ENCODE peak calls at places on chromosome 21, in seven cellular contexts. X, T, I, Q, B, J and G are unnamed samples.

GRCh38 chr21:15330872-15331271 is 266.1 kb upstream of the NRIP1 start:
- DNase-seq in X (no peak), T (no peak), I (no peak), Q (no peak), B (no peak), J (no peak), G (no peak)

GRCh38 chr21:14880922-14881321 is 183.9 kb downstream of the NRIP1 start:
- DNase-seq in X (no peak), T (no peak), I (no peak), Q (no peak), B (no peak), J (no peak), G (no peak)

GRCh38 chr21:26840206-26840605 is 5.0 kb downstream of the ADAMTS1 start:
- DNase-seq in X (no peak), T (no peak), I (peak; percentile 23), Q (no peak), B (no peak), J (peak; percentile 13), G (no peak)

GRCh38 chr21:33041981-33042380 is 16.2 kb downstream of the OLIG2 start:
- DNase-seq in X (no peak), T (no peak), I (no peak), Q (no peak), B (no peak), J (no peak), G (no peak)

GRCh38 chr21:42125571-42126544 is 54.7 kb downstream of the UMODL1 start:
- DNase-seq in X (no peak), T (no peak), I (no peak), Q (peak; percentile 54), B (no peak), J (no peak), G (no peak)

GRCh38 chr21:31132574-31133242 is 94.4 kb upstream of the KRTAP19-8 start:
- DNase-seq in X (no peak), T (no peak), I (peak; percentile 71), Q (no peak), B (no peak), J (no peak), G (no peak)

GRCh38 chr21:36478941-36479340 is 981 bp downstream of the CLDN14 start:
- DNase-seq in X (no peak), T (no peak), I (no peak), Q (peak; percentile 53), B (no peak), J (no peak), G (no peak)

GRCh38 chr21:17732306-17732705 is 86.8 kb downstream of the C21orf91 start:
- DNase-seq in X (no peak), T (no peak), I (no peak), Q (no peak), B (peak; percentile 65), J (no peak), G (no peak)

GRCh38 chr21:44742418-44743153 is 31.2 kb upstream of the TSPEAR start:
- DNase-seq in X (no peak), T (no peak), I (no peak), Q (no peak), B (peak; percentile 65), J (no peak), G (no peak)

GRCh38 chr21:22898061-22898460 is 1899.9 kb downstream of the NCAM2 start:
- DNase-seq in X (no peak), T (no peak), I (no peak), Q (no peak), B (no peak), J (no peak), G (no peak)

GRCh38 chr21:40952551-40953330 is 105.8 kb upstream of the DSCAM start:
- DNase-seq in X (no peak), T (no peak), I (no peak), Q (no peak), B (no peak), J (no peak), G (no peak)

GRCh38 chr21:27480841-27481261 is 514.0 kb upstream of the ADAMTS5 start:
- DNase-seq in X (no peak), T (no peak), I (no peak), Q (no peak), B (no peak), J (no peak), G (no peak)

GRCh38 chr21:45534591-45535331 is 7.5 kb downstream of the SLC19A1 start:
- DNase-seq in X (no peak), T (peak; percentile 35), I (no peak), Q (no peak), B (no peak), J (peak; percentile 77), G (no peak)

GRCh38 chr21:42836767-42837301 is 42.5 kb downstream of the WDR4 start:
- DNase-seq in X (no peak), T (no peak), I (no peak), Q (no peak), B (no peak), J (no peak), G (no peak)

GRCh38 chr21:34889537-34890257 is 159.4 kb downstream of the RUNX1 start:
- DNase-seq in X (no peak), T (peak; percentile 77), I (peak; percentile 67), Q (peak; percentile 50), B (peak; percentile 54), J (peak; percentile 65), G (no peak)

GRCh38 chr21:42724226-42724920 is 71.0 kb downstream of the PDE9A start:
- DNase-seq in X (no peak), T (no peak), I (no peak), Q (no peak), B (no peak), J (peak; percentile 44), G (no peak)

GRCh38 chr21:15293251-15293650 is 228.5 kb upstream of the NRIP1 start:
- DNase-seq in X (peak; percentile 45), T (no peak), I (no peak), Q (peak; percentile 79), B (no peak), J (no peak), G (no peak)